ENCODE peak calls at places on chromosomes 7 and 10, in seven cellular contexts. One of them, this sample, is unnamed.

GRCh38 chr7:131190581-131190980 is 137.1 kb upstream of the MKLN1 start:
- DNase-seq in left colon: no peak
- DNase-seq in NCI-H748 treated with DMSO at 0.1 percent for 48 hours: no peak
- DNase-seq in osteocyte: no peak
- DNase-seq in HEK293T: no peak
- DNase-seq in sciatic nerve: no peak
- DNase-seq in cardiac fibroblast: no peak
- DNase-seq in this sample: no peak

GRCh38 chr10:7956508-7956907 is 98.0 kb upstream of the GATA3 start:
- DNase-seq in NCI-H748 treated with DMSO at 0.1 percent for 48 hours: no peak
- DNase-seq in osteocyte: no peak
- DNase-seq in sciatic nerve: no peak
- DNase-seq in HEK293T: no peak
- DNase-seq in cardiac fibroblast: peak; percentile 81
- DNase-seq in left colon: no peak
- DNase-seq in this sample: no peak

GRCh38 chr10:78852856-78853255 is 215.9 kb upstream of the ZMIZ1 start:
- DNase-seq in left colon: peak; percentile 57
- DNase-seq in NCI-H748 treated with DMSO at 0.1 percent for 48 hours: no peak
- DNase-seq in sciatic nerve: no peak
- DNase-seq in osteocyte: no peak
- DNase-seq in HEK293T: peak; percentile 56
- DNase-seq in cardiac fibroblast: peak; percentile 42
- DNase-seq in this sample: peak; percentile 39

GRCh38 chr10:50874723-50875122 is 10.7 kb downstream of the A1CF start:
- DNase-seq in cardiac fibroblast: no peak
- DNase-seq in NCI-H748 treated with DMSO at 0.1 percent for 48 hours: no peak
- DNase-seq in left colon: peak; percentile 19
- DNase-seq in osteocyte: no peak
- DNase-seq in HEK293T: no peak
- DNase-seq in sciatic nerve: no peak
- DNase-seq in this sample: no peak

GRCh38 chr10:43962346-43963191 is 313.9 kb upstream of the ZNF32 start:
- DNase-seq in sciatic nerve: peak; percentile 30
- DNase-seq in left colon: no peak
- DNase-seq in osteocyte: peak; percentile 36
- DNase-seq in cardiac fibroblast: peak; percentile 33
- DNase-seq in NCI-H748 treated with DMSO at 0.1 percent for 48 hours: no peak
- DNase-seq in HEK293T: no peak
- DNase-seq in this sample: no peak

GRCh38 chr7:22591271-22591670 is 91.3 kb upstream of the STEAP1B start:
- DNase-seq in sciatic nerve: no peak
- DNase-seq in cardiac fibroblast: no peak
- DNase-seq in NCI-H748 treated with DMSO at 0.1 percent for 48 hours: no peak
- DNase-seq in HEK293T: no peak
- DNase-seq in osteocyte: no peak
- DNase-seq in left colon: no peak
- DNase-seq in this sample: no peak

GRCh38 chr10:78188459-78188858 is 154.8 kb downstream of the RPS24 start:
- DNase-seq in left colon: no peak
- DNase-seq in HEK293T: no peak
- DNase-seq in osteocyte: no peak
- DNase-seq in NCI-H748 treated with DMSO at 0.1 percent for 48 hours: no peak
- DNase-seq in sciatic nerve: no peak
- DNase-seq in cardiac fibroblast: peak; percentile 11
- DNase-seq in this sample: no peak

GRCh38 chr7:24457215-24457549 is 116.1 kb upstream of the PALS2 start:
- DNase-seq in left colon: no peak
- DNase-seq in HEK293T: no peak
- DNase-seq in osteocyte: no peak
- DNase-seq in NCI-H748 treated with DMSO at 0.1 percent for 48 hours: no peak
- DNase-seq in sciatic nerve: no peak
- DNase-seq in cardiac fibroblast: no peak
- DNase-seq in this sample: no peak

GRCh38 chr7:14834456-14834855 is 68.1 kb downstream of the DGKB start:
- DNase-seq in cardiac fibroblast: peak; percentile 76
- DNase-seq in left colon: no peak
- DNase-seq in HEK293T: no peak
- DNase-seq in sciatic nerve: no peak
- DNase-seq in NCI-H748 treated with DMSO at 0.1 percent for 48 hours: no peak
- DNase-seq in osteocyte: no peak
- DNase-seq in this sample: no peak

GRCh38 chr7:22445140-22445722 is 54.8 kb downstream of the STEAP1B start:
- DNase-seq in HEK293T: no peak
- DNase-seq in NCI-H748 treated with DMSO at 0.1 percent for 48 hours: no peak
- DNase-seq in osteocyte: no peak
- DNase-seq in left colon: peak; percentile 74
- DNase-seq in cardiac fibroblast: peak; percentile 58
- DNase-seq in sciatic nerve: peak; percentile 65
- DNase-seq in this sample: peak; percentile 44

GRCh38 chr7:91940171-91940570 is 491 bp upstream of the AKAP9 start:
- DNase-seq in HEK293T: peak; percentile 48
- DNase-seq in left colon: peak; percentile 30
- DNase-seq in osteocyte: no peak
- DNase-seq in sciatic nerve: no peak
- DNase-seq in cardiac fibroblast: peak; percentile 27
- DNase-seq in NCI-H748 treated with DMSO at 0.1 percent for 48 hours: peak; percentile 41
- DNase-seq in this sample: no peak